ENCODE peak calls at places on chromosomes 7 and 10, in ten cellular contexts. T, R, U, W, Q, F, I, C, O and Y are unnamed samples. For H3K27me3, the result is how much of the 10 kb centered on the place peaks cover.

GRCh38 chr7:15085361-15085760 is 182.8 kb upstream of the DGKB start:
- DNase-seq in T (no peak), O (no peak), W (no peak), C (no peak), U (no peak), I (no peak), Q (no peak), F (no peak), R (no peak), Y (peak)

GRCh38 chr7:149765399-149766121 is 7.8 kb downstream of the ZNF467 start:
- DNase-seq in I (no peak), T (no peak), O (no peak), R (no peak), F (no peak), W (no peak), Q (no peak), C (no peak), U (no peak), Y (no peak)

GRCh38 chr10:90420637-90421318 is 437.1 kb downstream of the HTR7 start:
- DNase-seq in O (no peak), W (no peak), I (no peak), T (no peak), R (no peak), C (no peak), F (no peak), U (no peak), Q (no peak), Y (no peak)

GRCh38 chr7:27165089-27165654 is at the start of gene HOXA9:
- DNase-seq in C (no peak), W (no peak), R (no peak), O (no peak), Q (no peak), T (peak), F (peak), I (peak), U (no peak), Y (no peak)

GRCh38 chr10:113552014-113552413 is 839 bp upstream of the HABP2 start:
- DNase-seq in O (no peak), C (no peak), W (no peak), F (no peak), U (no peak), Q (peak), R (no peak), I (no peak), T (no peak), Y (no peak)

GRCh38 chr7:75654855-75655254 is 83.9 kb downstream of the HIP1 start:
- DNase-seq in W (no peak), F (no peak), U (no peak), O (no peak), Q (no peak), C (no peak), R (no peak), I (no peak), T (no peak), Y (no peak)

GRCh38 chr7:20442951-20443350 is 112.3 kb downstream of the ITGB8 start:
- DNase-seq in C (no peak), U (no peak), F (peak), T (no peak), I (no peak), R (no peak), O (no peak), Q (no peak), W (no peak), Y (no peak)

GRCh38 chr10:102682441-102682840 is 31.8 kb downstream of the ARL3 start:
- DNase-seq in W (no peak), R (no peak), T (no peak), U (no peak), Q (no peak), F (no peak), C (no peak), I (no peak), O (no peak), Y (no peak)

GRCh38 chr10:69800109-69800508 is 1.6 kb upstream of the COL13A1 start:
- DNase-seq in F (peak), O (peak), T (no peak), I (no peak), Q (no peak), C (peak), W (peak), U (peak), R (no peak), Y (no peak)

GRCh38 chr7:21497072-21497471 is 45.8 kb upstream of the DNAH11 start:
- DNase-seq in F (no peak), O (no peak), C (no peak), I (no peak), R (no peak), W (no peak), Q (no peak), T (no peak), U (no peak), Y (no peak)

GRCh38 chr10:68105820-68106219 is 3.5 kb upstream of the MYPN start:
- DNase-seq in O (peak), W (peak), R (no peak), U (peak), C (no peak), T (no peak), I (no peak), F (no peak), Q (no peak), Y (peak)

GRCh38 chr10:14556285-14556956 is 218.3 kb downstream of the FAM107B start:
- DNase-seq in O (no peak), Q (no peak), F (no peak), T (no peak), C (no peak), U (peak), I (no peak), W (no peak), R (no peak), Y (no peak)

GRCh38 chr10:13840036-13840435 is 253.3 kb downstream of the PRPF18 start:
- DNase-seq in R (no peak), T (no peak), W (no peak), C (no peak), F (no peak), U (no peak), Q (no peak), I (no peak), O (no peak), Y (no peak)

GRCh38 chr10:9262770-9263169 is 1208.3 kb downstream of the GATA3 start:
- DNase-seq in O (no peak), W (peak), F (no peak), C (no peak), U (peak), I (no peak), R (no peak), T (no peak), Q (no peak), Y (no peak)

GRCh38 chr10:23557777-23558176 is 118.9 kb downstream of the OTUD1 start:
- DNase-seq in C (no peak), F (no peak), I (no peak), T (no peak), W (peak), U (peak), Q (no peak), O (no peak), R (no peak), Y (no peak)

GRCh38 chr10:124917168-124917938 is 24.6 kb upstream of the ZRANB1 start:
- DNase-seq in C (peak), T (peak), O (peak), Q (peak), U (peak), F (peak), R (no peak), W (peak), I (peak), Y (no peak)

GRCh38 chr10:15815242-15815885 is 44.9 kb downstream of the MINDY3 start:
- DNase-seq in C (no peak), O (no peak), T (no peak), I (no peak), W (no peak), F (no peak), U (no peak), R (no peak), Q (no peak), Y (no peak)

GRCh38 chr7:148260605-148261004 is 330.0 kb upstream of the C7orf33 start:
- DNase-seq in W (no peak), C (no peak), F (peak), I (peak), O (no peak), U (no peak), R (no peak), Q (no peak), T (no peak), Y (no peak)

GRCh38 chr10:129694184-129694583 is 227.1 kb downstream of the MGMT start:
- DNase-seq in I (no peak), R (no peak), O (no peak), F (no peak), Q (no peak), W (no peak), T (no peak), U (no peak), C (no peak), Y (no peak)

GRCh38 chr7:90797596-90797995 is 201.5 kb downstream of the CDK14 start:
- DNase-seq in I (no peak), W (peak), R (no peak), F (no peak), T (no peak), U (peak), O (no peak), Q (no peak), C (no peak), Y (no peak)

GRCh38 chr10:118332247-118332646 is 9.9 kb downstream of the FAM204A start:
- DNase-seq in U (no peak), I (no peak), O (no peak), C (no peak), Q (no peak), R (no peak), T (no peak), W (no peak), F (no peak), Y (no peak)

GRCh38 chr7:1883834-1884582 is 213.9 kb downstream of the ELFN1 start:
- DNase-seq in U (no peak), F (no peak), W (no peak), O (no peak), C (no peak), Q (no peak), R (no peak), T (no peak), I (no peak), Y (no peak)

GRCh38 chr7:158534598-158534997 is 53.0 kb downstream of the PTPRN2 start:
- DNase-seq in U (no peak), W (no peak), O (peak), I (no peak), C (no peak), Q (no peak), T (no peak), R (no peak), F (no peak), Y (no peak)

GRCh38 chr10:18822156-18822555 is 162.9 kb downstream of the ARL5B start:
- DNase-seq in T (no peak), W (peak), Q (no peak), F (no peak), O (no peak), I (no peak), U (peak), R (no peak), C (no peak), Y (no peak)

GRCh38 chr7:17298840-17299476 is 506 bp downstream of the AHR start:
- DNase-seq in U (peak), R (no peak), O (peak), Q (peak), C (peak), W (no peak), T (peak), F (peak), I (peak), Y (no peak)

GRCh38 chr10:60606343-60607080 is 171.8 kb upstream of the CDK1 start:
- DNase-seq in T (no peak), W (peak), I (no peak), O (no peak), R (no peak), C (no peak), F (no peak), Q (no peak), U (peak), Y (no peak)

GRCh38 chr10:68826764-68827591 is at the start of gene STOX1:
- DNase-seq in U (peak), I (peak), F (peak), C (no peak), R (no peak), W (peak), Q (peak), O (peak), T (peak), Y (peak)

GRCh38 chr10:1653321-1653720 is 84.0 kb downstream of the ADARB2 start:
- DNase-seq in O (no peak), U (no peak), R (no peak), I (no peak), Q (peak), T (no peak), F (no peak), W (no peak), C (no peak), Y (no peak)

GRCh38 chr10:119371704-119372663 is 164.6 kb downstream of the GRK5 start:
- DNase-seq in C (no peak), U (no peak), Q (no peak), F (no peak), W (no peak), T (no peak), I (no peak), R (no peak), O (no peak), Y (no peak)
- TF ChIP-seq CTCF in C (no peak), U (no peak), Q (no peak), F (no peak), W (no peak), T (no peak), I (no peak), R (no peak), O (no peak), Y (no peak)

DNA sequence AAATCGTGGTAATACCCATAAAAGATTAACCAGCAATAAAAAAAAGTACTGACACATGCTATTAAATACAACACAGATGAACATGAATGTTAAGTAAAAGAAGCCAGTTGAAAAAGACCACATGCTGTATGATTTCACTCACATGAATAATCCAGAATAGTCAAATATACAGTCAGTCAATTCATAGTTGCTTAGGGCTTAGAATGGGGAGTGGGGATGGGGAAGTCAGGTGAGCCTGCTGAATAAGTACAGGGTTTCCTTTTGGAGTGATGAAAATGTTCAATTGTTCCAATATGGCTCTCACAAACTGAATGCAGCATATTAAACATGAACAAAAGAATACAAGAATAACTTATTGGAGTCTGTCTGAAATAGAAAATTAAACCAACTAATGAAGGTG is 1.8 kb downstream of the COA1 start:
- DNase-seq in W (no peak), F (no peak), C (no peak), U (no peak), Q (no peak), I (no peak), O (no peak), R (no peak), T (no peak), Y (no peak)
- H3K4me3 ChIP-seq in W (no peak), F (no peak), C (no peak), U (no peak), Q (no peak), I (no peak), O (no peak), R (no peak), T (peak), Y (no peak)

DNA sequence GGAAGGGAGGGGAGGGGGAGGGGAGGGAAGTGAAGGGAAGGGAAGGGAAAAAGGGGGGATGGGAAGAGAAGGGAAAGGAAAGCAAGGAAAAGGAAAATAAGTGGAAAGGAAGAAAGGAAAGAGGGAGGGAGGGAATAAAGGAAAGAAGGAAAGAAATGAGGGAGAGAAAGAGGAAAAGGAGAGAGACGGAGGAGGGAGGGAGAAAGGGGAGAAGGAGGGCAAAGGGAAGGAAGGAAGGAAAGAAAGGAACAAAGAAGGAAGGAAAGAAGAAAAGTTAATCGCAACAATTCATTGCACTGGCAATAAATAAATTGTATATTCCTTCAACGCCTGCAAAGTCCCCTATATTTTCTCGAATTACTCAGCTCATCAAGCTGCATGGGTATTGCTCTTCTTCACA is 2.6 kb upstream of the VWC2 start:
- DNase-seq in T (no peak), I (no peak), O (no peak), F (no peak), R (no peak), U (no peak), C (no peak), Q (no peak), W (no peak), Y (no peak)
- H3K27me3 ChIP-seq in T (under half), I (under half), O (under half), F (under half), R (under half), U (under half), C (under half), Q (under half), W (under half), Y (under half)

GRCh38 chr7:155071121-155071651 is 1.1 kb downstream of the HTR5A start:
- DNase-seq in Q (no peak), W (no peak), O (no peak), U (no peak), T (no peak), R (no peak), C (no peak), F (no peak), I (no peak), Y (no peak)

GRCh38 chr7:155073922-155074321 is 3.8 kb downstream of the HTR5A start:
- DNase-seq in Q (no peak), W (no peak), C (no peak), I (no peak), O (no peak), U (no peak), F (no peak), T (no peak), R (no peak), Y (no peak)

GRCh38 chr7:155071916-155072315 is 1.8 kb downstream of the HTR5A start:
- DNase-seq in W (no peak), O (no peak), U (no peak), F (no peak), I (no peak), Q (no peak), C (no peak), T (no peak), R (no peak), Y (no peak)

GRCh38 chr7:155066417-155066950 is 3.6 kb upstream of the HTR5A start:
- DNase-seq in C (no peak), O (no peak), R (no peak), I (peak), U (peak), Q (no peak), W (peak), F (no peak), T (no peak), Y (peak)

GRCh38 chr7:155069992-155070827 is at the start of gene HTR5A:
- DNase-seq in O (peak), Q (peak), T (peak), F (peak), C (peak), R (peak), U (peak), W (peak), I (peak), Y (peak)
- TF ChIP-seq CTCF in O (peak), Q (no peak), T (no peak), F (no peak), C (no peak), R (no peak), U (no peak), W (no peak), I (no peak), Y (no peak)

DNA sequence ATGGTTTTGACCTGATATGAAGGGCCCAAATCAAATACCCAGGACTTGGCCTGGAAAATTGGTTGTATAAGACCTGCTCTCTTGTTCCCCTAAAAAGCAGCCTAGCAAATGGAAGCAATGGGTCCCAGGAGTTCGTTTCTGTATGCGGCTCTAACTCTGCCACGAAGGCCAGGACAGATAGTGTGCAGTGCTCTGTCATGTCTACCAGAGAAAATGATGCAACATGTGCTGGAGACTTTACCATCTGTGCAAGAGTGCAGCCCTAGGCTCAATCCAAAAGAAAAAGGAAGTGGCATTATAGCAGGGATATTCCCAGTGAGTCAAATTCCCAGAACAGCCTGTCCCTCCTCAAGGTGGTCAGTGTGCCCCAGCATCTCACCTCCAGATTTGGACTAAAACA is 311.4 kb downstream of the RNLS start:
- DNase-seq in T (no peak), C (no peak), Q (no peak), I (no peak), R (no peak), F (no peak), U (peak), W (no peak), O (no peak), Y (no peak)
- H3K4me3 ChIP-seq in T (no peak), C (no peak), Q (no peak), I (no peak), R (no peak), F (no peak), U (no peak), W (peak), O (no peak), Y (no peak)

DNA sequence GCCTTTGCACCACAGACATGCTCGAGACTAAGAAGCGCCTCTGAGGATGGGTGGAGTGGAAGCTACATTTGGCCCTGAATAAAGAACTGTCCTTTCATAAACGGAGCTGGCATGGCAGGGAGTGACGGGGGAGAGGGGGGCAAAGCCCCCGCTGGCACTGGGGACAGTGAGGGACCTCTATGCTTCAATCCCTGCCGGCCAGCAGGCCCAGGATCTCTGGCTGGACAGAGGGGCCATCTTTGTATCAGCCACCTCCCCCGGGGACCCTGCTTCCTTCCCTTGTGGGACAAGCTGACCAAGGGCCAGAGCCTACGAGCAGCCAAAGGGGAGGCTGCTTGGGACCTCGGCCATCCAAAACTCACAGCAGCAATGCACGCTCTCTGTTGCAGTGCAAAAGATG is 28.2 kb upstream of the ECHDC3 start:
- DNase-seq in Q (no peak), I (no peak), T (no peak), O (no peak), F (no peak), W (no peak), C (no peak), R (no peak), U (no peak), Y (no peak)
- H3K27me3 ChIP-seq in Q (under half), I (under half), T (under half), O (under half), F (under half), W (under half), C (under half), R (under half), U (under half), Y (under half)

DNA sequence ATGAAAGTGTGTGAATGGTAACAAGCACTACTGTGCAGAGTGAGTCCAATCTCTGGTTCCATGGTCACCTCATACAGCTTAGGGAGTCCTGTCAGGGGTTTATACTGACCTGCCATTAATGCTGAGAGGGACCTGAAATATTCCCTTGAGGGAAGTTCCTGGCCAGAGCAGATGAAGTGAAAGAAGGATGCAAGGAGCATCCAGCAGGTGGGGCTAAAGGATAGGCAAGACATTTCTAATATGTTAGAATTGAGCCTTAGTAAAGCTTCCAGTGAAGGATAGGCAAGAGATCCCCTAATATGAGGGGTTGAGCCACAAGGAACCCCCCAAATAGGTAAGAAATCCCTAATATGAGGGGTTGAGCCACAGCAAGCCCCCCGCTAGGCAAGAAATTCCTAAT is 25.5 kb upstream of the FAM221A start:
- DNase-seq in O (peak), F (peak), R (no peak), I (no peak), T (no peak), C (no peak), Q (no peak), W (no peak), U (no peak), Y (no peak)
- TF ChIP-seq CTCF in O (peak), F (peak), R (peak), I (no peak), T (peak), C (no peak), Q (peak), W (no peak), U (peak), Y (peak)

DNA sequence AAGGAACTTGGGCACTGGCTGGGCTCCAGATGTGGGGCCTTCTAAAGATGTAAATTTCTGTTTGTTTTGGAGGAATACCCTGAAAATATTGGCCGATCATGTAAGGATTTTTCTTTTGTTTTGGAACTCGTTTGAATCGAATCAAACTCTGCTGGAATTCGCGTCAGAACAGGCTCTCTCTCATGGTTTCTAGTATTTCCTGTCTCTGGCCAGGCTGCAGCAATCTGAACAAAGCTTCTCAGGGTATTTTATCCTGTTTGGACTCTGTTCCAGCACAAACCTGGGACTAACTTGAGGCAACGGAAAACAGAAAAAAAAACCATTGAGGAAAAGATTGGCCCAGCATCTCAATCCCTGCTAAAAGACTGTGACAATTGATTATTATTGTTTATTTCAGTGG is 340.8 kb upstream of the NRP1 start:
- DNase-seq in W (no peak), U (no peak), F (no peak), R (no peak), O (no peak), Q (no peak), C (no peak), T (no peak), I (no peak), Y (no peak)
- H3K4me3 ChIP-seq in W (no peak), U (peak), F (no peak), R (no peak), O (no peak), Q (no peak), C (peak), T (no peak), I (no peak), Y (no peak)